ENCODE peak calls at places on chromosome 19, in seven cellular contexts. B, F, G, P, Y, Q and M are unnamed samples.

GRCh38 chr19:34120846-34121639 is 51.3 kb upstream of the LSM14A start:
- DNase-seq in B (peak; percentile 43), F (peak; percentile 6), G (peak; percentile 52), P (no peak), Y (no peak), Q (no peak), M (no peak)

GRCh38 chr19:6677924-6678689 is 8.1 kb upstream of the TNFSF14 start:
- DNase-seq in B (peak; percentile 73), F (no peak), G (no peak), P (no peak), Y (no peak), Q (peak; percentile 53), M (peak; percentile 34)

GRCh38 chr19:51296331-51297093 is 14.9 kb upstream of the IGLON5 start:
- DNase-seq in B (peak; percentile 32), F (no peak), G (no peak), P (no peak), Y (no peak), Q (no peak), M (no peak)

GRCh38 chr19:46975918-46976782 is 43.5 kb upstream of the NPAS1 start:
- DNase-seq in B (peak; percentile 96), F (peak; percentile 100), G (peak; percentile 93), P (peak; percentile 76), Y (peak; percentile 96), Q (peak; percentile 98), M (peak; percentile 86)

GRCh38 chr19:57002195-57002601 is 117.6 kb upstream of the USP29 start:
- DNase-seq in B (peak; percentile 80), F (no peak), G (no peak), P (no peak), Y (no peak), Q (no peak), M (no peak)

GRCh38 chr19:54481326-54481930 is 8.3 kb upstream of the CDC42EP5 start:
- DNase-seq in B (peak; percentile 40), F (no peak), G (peak; percentile 33), P (no peak), Y (no peak), Q (no peak), M (no peak)

GRCh38 chr19:32909257-32909656 is 39.7 kb upstream of the SLC7A9 start:
- DNase-seq in B (no peak), F (no peak), G (no peak), P (no peak), Y (no peak), Q (no peak), M (no peak)

GRCh38 chr19:48513289-48514122 is 1.9 kb upstream of the LMTK3 start:
- DNase-seq in B (peak; percentile 82), F (peak; percentile 73), G (peak; percentile 64), P (peak; percentile 75), Y (no peak), Q (peak; percentile 75), M (peak; percentile 88)

GRCh38 chr19:3095375-3096191 is 1.4 kb downstream of the GNA11 start:
- DNase-seq in B (no peak), F (peak; percentile 33), G (no peak), P (peak; percentile 50), Y (no peak), Q (no peak), M (peak; percentile 79)

GRCh38 chr19:57406516-57407123 is 4.3 kb upstream of the ZNF17 start:
- DNase-seq in B (peak; percentile 78), F (peak; percentile 89), G (peak; percentile 45), P (peak; percentile 54), Y (peak; percentile 68), Q (no peak), M (no peak)

GRCh38 chr19:49342291-49342721 is 7.1 kb downstream of the CD37 start:
- DNase-seq in B (no peak), F (no peak), G (no peak), P (peak; percentile 7), Y (no peak), Q (peak; percentile 45), M (no peak)

GRCh38 chr19:49133621-49134454 is 14.5 kb downstream of the PPFIA3 start:
- DNase-seq in B (peak; percentile 67), F (peak; percentile 82), G (peak; percentile 70), P (peak; percentile 85), Y (peak; percentile 77), Q (peak; percentile 81), M (peak; percentile 75)

GRCh38 chr19:16200038-16200775 is 2.5 kb downstream of the AP1M1 start:
- DNase-seq in B (no peak), F (no peak), G (peak; percentile 33), P (no peak), Y (no peak), Q (peak; percentile 78), M (no peak)

GRCh38 chr19:16197622-16198362 is at the start of gene AP1M1:
- DNase-seq in B (peak; percentile 97), F (peak; percentile 99), G (peak; percentile 97), P (peak; percentile 98), Y (peak; percentile 99), Q (peak; percentile 99), M (peak; percentile 98)

GRCh38 chr19:16199275-16199932 is 1.7 kb downstream of the AP1M1 start:
- DNase-seq in B (no peak), F (no peak), G (no peak), P (no peak), Y (no peak), Q (peak; percentile 61), M (peak; percentile 66)

GRCh38 chr19:16198363-16198636 is 589 bp downstream of the AP1M1 start:
- DNase-seq in B (no peak), F (no peak), G (no peak), P (peak; percentile 40), Y (no peak), Q (no peak), M (peak; percentile 88)

GRCh38 chr19:16197188-16197621 is 506 bp upstream of the AP1M1 start:
- DNase-seq in B (no peak), F (no peak), G (peak; percentile 92), P (no peak), Y (no peak), Q (no peak), M (no peak)
- H3K27ac ChIP-seq in B (peak overlapping the region; percentile 80), F (peak overlapping the region; percentile 22), G (peak overlapping the region; percentile 82), P (peak overlapping the region; percentile 88), Y (peak overlapping the region; percentile 60), Q (peak overlapping the region; percentile 90), M (peak overlapping the region; percentile 90)

GRCh38 chr19:1856345-1856697 is 7.1 kb downstream of the KLF16 start:
- DNase-seq in B (no peak), F (no peak), G (no peak), P (no peak), Y (no peak), Q (no peak), M (no peak)
- TF ChIP-seq POLR2A in B (no peak), F (no peak), G (no peak), P (no peak), Y (no peak), Q (no peak), M (no peak)

DNA sequence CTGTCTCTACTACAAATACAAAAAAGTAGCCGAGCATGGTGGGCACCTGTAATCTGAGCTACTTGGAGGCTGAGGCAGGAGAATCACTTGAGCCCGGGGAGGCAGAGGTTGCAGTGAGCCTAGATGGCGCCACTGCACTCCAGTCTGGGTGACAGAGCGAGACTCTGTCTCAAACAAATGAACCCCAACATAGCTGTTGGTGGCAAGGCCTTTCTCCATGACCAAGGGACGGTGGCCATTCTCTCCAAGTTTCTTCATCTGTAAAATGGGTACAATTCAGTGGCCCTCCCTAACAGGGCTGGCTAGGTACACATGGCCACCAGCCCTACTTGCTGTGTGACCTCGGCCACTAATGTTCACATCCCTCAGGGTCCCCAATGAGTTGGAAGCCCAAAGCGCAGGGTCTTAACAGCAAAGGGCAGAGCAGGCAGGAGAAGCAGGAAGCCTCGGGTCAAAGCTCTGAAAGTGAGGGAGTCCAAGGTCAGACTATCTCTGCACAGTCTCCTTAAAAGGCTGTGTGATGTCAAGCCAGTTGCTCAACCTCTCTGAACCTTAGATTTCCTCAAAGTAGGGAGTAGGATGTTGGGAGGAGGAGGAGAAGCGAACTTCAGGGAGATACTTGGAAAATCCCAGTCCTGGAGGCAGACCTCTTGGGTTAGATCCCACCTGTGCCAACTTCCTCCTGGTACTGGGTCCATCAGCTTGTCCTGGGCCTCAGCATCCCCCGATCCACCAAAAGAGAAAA is 2.7 kb downstream of the JUND start:
- DNase-seq in B (no peak), F (no peak), G (no peak), P (peak; percentile 55), Y (no peak), Q (no peak), M (no peak)
- H3K27ac ChIP-seq in B (peak overlapping the region; percentile 100), F (peak overlapping the region; percentile 100), G (peak overlapping the region; percentile 43), P (peak overlapping the region; percentile 100), Y (no peak overlapping the region), Q (peak overlapping the region; percentile 100), M (peak overlapping the region; percentile 100)

GRCh38 chr19:41401483-41401882 is 3.9 kb downstream of the BCKDHA start:
- DNase-seq in B (no peak), F (no peak), G (no peak), P (no peak), Y (no peak), Q (no peak), M (no peak)
- TF ChIP-seq POLR2A in B (no peak), F (no peak), G (no peak), P (no peak), Y (no peak), Q (no peak), M (no peak)

DNA sequence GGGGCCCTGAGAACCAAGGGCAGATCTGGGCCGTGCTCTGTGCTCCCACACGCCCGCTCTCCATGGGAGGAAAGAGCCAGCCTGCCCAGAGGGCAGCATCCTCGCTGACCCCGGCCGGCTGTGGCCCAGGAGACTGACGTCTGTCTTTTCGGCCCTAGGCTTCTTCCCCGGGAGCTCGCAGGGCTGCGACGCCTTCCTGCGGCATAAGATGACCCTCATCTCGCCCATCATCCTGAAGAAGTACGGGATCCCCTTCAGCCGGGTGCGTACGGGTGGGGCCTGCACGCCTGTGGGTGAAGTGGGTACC is 108.2 kb downstream of the KDM4B start:
- DNase-seq in B (no peak), F (no peak), G (no peak), P (no peak), Y (no peak), Q (no peak), M (peak; percentile 72)
- H3K27ac ChIP-seq in B (no peak overlapping the region), F (no peak overlapping the region), G (no peak overlapping the region), P (no peak overlapping the region), Y (no peak overlapping the region), Q (no peak overlapping the region), M (no peak overlapping the region)

GRCh38 chr19:29687244-29687896 is 22.1 kb downstream of the PLEKHF1 start:
- DNase-seq in B (no peak), F (no peak), G (peak; percentile 98), P (no peak), Y (no peak), Q (peak; percentile 86), M (no peak)
- TF ChIP-seq POLR2A in B (no peak), F (no peak), G (peak; percentile 49), P (no peak), Y (no peak), Q (no peak), M (no peak)

DNA sequence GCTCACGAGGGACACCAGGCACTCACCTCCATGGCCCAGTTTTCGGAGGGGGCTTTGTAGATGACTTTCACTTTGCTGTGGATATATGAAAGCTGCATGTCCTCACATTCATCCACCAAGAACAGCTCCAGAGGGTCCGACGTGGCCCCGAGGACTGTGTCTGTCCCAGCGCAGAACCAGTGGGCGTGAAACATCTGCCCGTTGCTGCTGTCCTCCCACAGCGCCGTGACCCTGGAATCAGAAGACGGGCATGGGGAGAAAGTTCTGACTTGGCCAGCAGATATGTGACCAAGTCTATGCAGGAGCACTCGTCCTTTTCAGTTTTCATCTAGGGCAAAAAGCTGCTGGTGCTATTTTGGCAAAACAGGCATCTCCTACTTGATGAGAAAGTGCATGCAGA is 29.7 kb upstream of the EIF3G start:
- DNase-seq in B (no peak), F (no peak), G (no peak), P (no peak), Y (no peak), Q (no peak), M (no peak)
- H3K27ac ChIP-seq in B (no peak overlapping the region), F (no peak overlapping the region), G (no peak overlapping the region), P (no peak overlapping the region), Y (no peak overlapping the region), Q (no peak overlapping the region), M (no peak overlapping the region)